ENCODE peak calls at places on chromosomes 1 and 21, in eight cellular contexts. S is GM12878, P is A549, Y is stomach, H is transverse colon, W is SK-N-SH, F is ovary, N is esophagus muscularis mucosa. U is an unnamed sample.
A peak's percentile ranks its signal among the peaks of the same experiment; 100 is the strongest.

GRCh38 chr1:24555591-24556413 is at the start of gene NCMAP:
- DNase-seq in S (no peak), P (no peak), Y (peak; percentile 88), H (peak; percentile 78), W (no peak), F (no peak), N (no peak), U (peak; percentile 85)

GRCh38 chr21:46051821-46052675 is 45.9 kb upstream of the COL6A2 start:
- DNase-seq in S (no peak), P (no peak), Y (no peak), H (no peak), W (no peak), F (peak; percentile 34), N (peak; percentile 82), U (no peak)

GRCh38 chr1:246415028-246415427 is 92.1 kb downstream of the SMYD3 start:
- DNase-seq in S (no peak), P (no peak), Y (no peak), H (no peak), W (no peak), F (no peak), N (no peak), U (no peak)

GRCh38 chr1:63855942-63856341 is 82.1 kb downstream of the ROR1 start:
- DNase-seq in S (no peak), P (no peak), Y (no peak), H (no peak), W (no peak), F (no peak), N (no peak), U (no peak)

GRCh38 chr1:196393742-196394141 is 214.5 kb downstream of the KCNT2 start:
- DNase-seq in S (no peak), P (no peak), Y (no peak), H (no peak), W (no peak), F (no peak), N (no peak), U (no peak)

GRCh38 chr1:59116920-59117542 is 179.9 kb upstream of the FGGY start:
- DNase-seq in S (no peak), P (no peak), Y (no peak), H (no peak), W (no peak), F (no peak), N (peak; percentile 57), U (no peak)

GRCh38 chr1:7106442-7107108 is 321.3 kb downstream of the CAMTA1 start:
- DNase-seq in S (no peak), P (no peak), Y (no peak), H (no peak), W (no peak), F (no peak), N (no peak), U (no peak)

GRCh38 chr1:57963545-57963944 is 539.7 kb upstream of the DAB1 start:
- DNase-seq in S (no peak), P (no peak), Y (no peak), H (no peak), W (no peak), F (no peak), N (no peak), U (no peak)

GRCh38 chr1:1319646-1319941 is 4.9 kb downstream of the INTS11 start:
- DNase-seq in S (no peak), P (no peak), Y (no peak), H (no peak), W (no peak), F (no peak), N (no peak), U (no peak)

GRCh38 chr1:45326627-45327591 is at the start of gene HPDL:
- DNase-seq in S (no peak), P (peak; percentile 45), Y (peak; percentile 66), H (peak; percentile 80), W (peak; percentile 92), F (peak; percentile 80), N (no peak), U (peak; percentile 48)

GRCh38 chr1:171740987-171741871 is 636 bp downstream of the VAMP4 start:
- DNase-seq in S (peak; percentile 30), P (peak; percentile 24), Y (peak; percentile 33), H (peak; percentile 47), W (peak; percentile 55), F (peak; percentile 48), N (peak; percentile 93), U (no peak)

GRCh38 chr21:45768741-45769049 is 125.2 kb downstream of the PCBP3 start:
- DNase-seq in S (no peak), P (no peak), Y (no peak), H (no peak), W (peak; percentile 71), F (no peak), N (no peak), U (no peak)

GRCh38 chr1:117642963-117643362 is 37.1 kb downstream of the TENT5C start:
- DNase-seq in S (no peak), P (no peak), Y (no peak), H (peak; percentile 10), W (no peak), F (no peak), N (no peak), U (no peak)

GRCh38 chr1:117643601-117644000 is 37.8 kb downstream of the TENT5C start:
- DNase-seq in S (no peak), P (no peak), Y (no peak), H (no peak), W (no peak), F (no peak), N (no peak), U (no peak)

GRCh38 chr1:117639741-117640140 is 33.9 kb downstream of the TENT5C start:
- DNase-seq in S (no peak), P (no peak), Y (no peak), H (peak; percentile 2), W (no peak), F (no peak), N (no peak), U (no peak)

GRCh38 chr1:117638759-117639158 is 32.9 kb downstream of the TENT5C start:
- DNase-seq in S (no peak), P (no peak), Y (no peak), H (peak; percentile 42), W (no peak), F (no peak), N (no peak), U (no peak)

GRCh38 chr1:117641536-117641935 is 35.7 kb downstream of the TENT5C start:
- DNase-seq in S (no peak), P (no peak), Y (no peak), H (no peak), W (no peak), F (no peak), N (no peak), U (no peak)
- H3K4me1 ChIP-seq in S (peaks cover 4% of the 10 kb centered on the region), P (no peaks in the 10 kb centered on the region), Y (peaks cover 5% of the 10 kb centered on the region), H (no peaks in the 10 kb centered on the region), W (peaks cover 9% of the 10 kb centered on the region), F (no peaks in the 10 kb centered on the region), N (no peaks in the 10 kb centered on the region), U (no peaks in the 10 kb centered on the region)

DNA sequence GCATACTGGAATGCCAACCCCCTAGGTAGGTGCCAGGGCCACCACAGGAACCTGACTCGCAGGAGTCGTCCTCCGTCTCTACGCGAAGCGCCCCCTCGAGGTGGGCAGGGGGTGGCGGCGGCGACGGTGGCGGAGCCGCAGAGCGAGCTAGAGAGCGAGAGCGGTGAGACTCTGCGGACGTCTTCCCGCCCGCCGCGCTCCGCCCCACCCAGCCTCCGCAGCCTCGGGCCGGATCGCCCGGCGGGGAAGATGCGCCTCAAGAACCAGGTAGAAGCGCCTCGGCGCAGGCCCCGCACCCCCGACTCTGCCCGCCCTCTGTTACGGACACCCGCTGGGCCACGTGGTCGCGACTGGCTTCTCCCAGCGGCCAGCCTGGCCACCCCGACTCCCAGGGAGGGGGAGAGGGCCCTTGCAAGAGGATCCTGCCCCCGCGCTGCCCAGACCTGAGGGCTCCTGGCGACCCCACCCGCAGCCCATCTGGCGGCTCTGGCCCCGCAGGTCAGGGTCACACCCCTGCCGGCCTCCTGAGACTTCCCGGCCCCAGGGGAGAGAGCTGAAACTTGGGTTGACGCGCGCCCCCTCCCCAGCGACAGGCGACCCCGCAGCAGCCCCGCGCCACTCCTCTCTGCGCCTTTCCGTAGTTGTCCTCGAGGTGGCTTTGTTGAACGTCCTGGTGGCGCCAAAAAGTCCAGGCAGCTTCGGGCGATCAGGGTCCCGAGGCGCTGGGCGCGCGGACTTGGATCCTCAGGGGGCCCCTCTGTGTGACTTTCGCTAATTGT is 24.4 kb upstream of the AGBL4 start:
- DNase-seq in S (no peak), P (peak; percentile 19), Y (no peak), H (no peak), W (peak; percentile 87), F (no peak), N (no peak), U (no peak)
- TF ChIP-seq CTCF in S (no peak), P (peak; percentile 12), Y (no peak), H (no peak), W (peak; percentile 46), F (no peak), N (no peak), U (no peak)

GRCh38 chr1:221742555-221743415 is 896 bp upstream of the DUSP10 start:
- DNase-seq in S (no peak), P (peak; percentile 90), Y (peak; percentile 83), H (peak; percentile 89), W (peak; percentile 83), F (peak; percentile 77), N (peak; percentile 94), U (peak; percentile 97)
- TF ChIP-seq EP300 in S (no peak), P (no peak), Y (no peak), H (no peak), W (no peak), F (no peak), N (no peak), U (no peak)

GRCh38 chr1:27622828-27623227 is 12.2 kb downstream of the FGR start:
- DNase-seq in S (no peak), P (no peak), Y (no peak), H (no peak), W (no peak), F (no peak), N (no peak), U (no peak)
- H3K4me1 ChIP-seq in S (peaks cover 59% of the 10 kb centered on the region), P (peaks cover 4% of the 10 kb centered on the region), Y (peaks cover 7% of the 10 kb centered on the region), H (no peaks in the 10 kb centered on the region), W (peaks cover 4% of the 10 kb centered on the region), F (no peaks in the 10 kb centered on the region), N (no peaks in the 10 kb centered on the region), U (peaks cover 57% of the 10 kb centered on the region)

GRCh38 chr1:107277022-107277421 is 136.2 kb downstream of the NTNG1 start:
- DNase-seq in S (no peak), P (peak; percentile 34), Y (peak; percentile 25), H (peak; percentile 46), W (peak; percentile 23), F (no peak), N (no peak), U (no peak)
- TF ChIP-seq CTCF in S (peak; percentile 46), P (peak; percentile 30), Y (peak; percentile 20), H (peak; percentile 39), W (peak; percentile 54), F (no peak), N (peak; percentile 52), U (peak; percentile 17)

U was measured in upper lobe of left lung.